ENCODE peak calls at places on chromosomes 3 and 15, in four cellular contexts. E is left ventricle myocardium inferior; U is CD4-positive, alpha-beta T cell; V is LoVo. W is an unnamed sample.

GRCh38 chr3:71641669-71642068 is 58.1 kb upstream of the FOXP1 start:
- DNase-seq in E (no peak), U (no peak), V (no peak), W (no peak)

GRCh38 chr3:100650651-100651611 is 41.5 kb downstream of the ADGRG7 start:
- DNase-seq in E (no peak), U (no peak), V (no peak), W (no peak)

GRCh38 chr3:32842531-32842931 is 24.7 kb downstream of the TRIM71 start:
- DNase-seq in E (no peak), U (no peak), V (peak; percentile 30), W (peak; percentile 19)

GRCh38 chr15:32853667-32854066 is 135.9 kb downstream of the GREM1 start:
- DNase-seq in E (no peak), U (no peak), V (no peak), W (no peak)

GRCh38 chr3:135801018-135801417 is 164.5 kb upstream of the PPP2R3A start:
- DNase-seq in E (no peak), U (no peak), V (no peak), W (no peak)

GRCh38 chr3:160027541-160028195 is 39.0 kb downstream of the IL12A start:
- DNase-seq in E (no peak), U (no peak), V (no peak), W (no peak)

GRCh38 chr3:44339181-44339741 is 695 bp downstream of the TCAIM start:
- DNase-seq in E (no peak), U (no peak), V (no peak), W (no peak)

GRCh38 chr15:89672221-89673161 is 6.7 kb downstream of the PLIN1 start:
- DNase-seq in E (no peak), U (no peak), V (no peak), W (no peak)

GRCh38 chr3:44845528-44846520 is 15.9 kb upstream of the TMEM42 start:
- DNase-seq in E (peak; percentile 45), U (no peak), V (no peak), W (no peak)

GRCh38 chr3:32968367-32969087 is 17.1 kb downstream of the CCR4 start:
- DNase-seq in E (no peak), U (no peak), V (no peak), W (no peak)

GRCh38 chr3:9779721-9780450 is 10.1 kb upstream of the CAMK1 start:
- DNase-seq in E (no peak), U (no peak), V (no peak), W (no peak)

GRCh38 chr3:38153986-38154608 is 11.2 kb upstream of the OXSR1 start:
- DNase-seq in E (no peak), U (no peak), V (peak; percentile 42), W (no peak)

GRCh38 chr3:108329087-108329486 is 32.7 kb downstream of the HHLA2 start:
- DNase-seq in E (no peak), U (no peak), V (no peak), W (no peak)

GRCh38 chr3:105369501-105370371 is 3.0 kb downstream of the ALCAM start:
- DNase-seq in E (peak; percentile 67), U (peak; percentile 13), V (peak; percentile 58), W (peak; percentile 86)

GRCh38 chr3:108150200-108150599 is 59.4 kb upstream of the CD47 start:
- DNase-seq in E (no peak), U (no peak), V (no peak), W (no peak)

GRCh38 chr3:38157562-38157961 is 7.8 kb upstream of the OXSR1 start:
- DNase-seq in E (no peak), U (no peak), V (peak; percentile 80), W (no peak)

W was measured in NCI-H524.